ENCODE peak calls at places on chromosomes 16 and 17, in ten cellular contexts. L is transverse colon; H is thoracic aorta; S is KBM-7; R is NCI-H345; K is naive thymus-derived CD4-positive, alpha-beta T cell; D is stimulated activated CD4-positive, alpha-beta T cell treated with anti-CD3 and anti-CD28 coated beads, Interleukin-1b, Interleukin-23, amount 100 ng/mL, for 48 hours; P is NCI-H524; G is endothelial cell; V is HL-60. B is an unnamed sample.

GRCh38 chr16:47612711-47613110 is 151.6 kb downstream of the PHKB start:
- DNase-seq in R (no peak), K (no peak), V (no peak), H (no peak), P (no peak), L (no peak), D (no peak), S (no peak), G (no peak), B (no peak)

GRCh38 chr17:64384253-64385186 is 6.1 kb downstream of the PECAM1 start:
- DNase-seq in V (no peak), H (no peak), R (no peak), P (no peak), K (no peak), D (no peak), L (no peak), G (no peak), S (no peak), B (no peak)

GRCh38 chr16:14454391-14454790 is 175.7 kb downstream of the PARN start:
- DNase-seq in K (no peak), P (no peak), R (no peak), D (no peak), V (no peak), G (no peak), S (no peak), L (no peak), H (no peak), B (no peak)

GRCh38 chr17:15307686-15308085 is 33.7 kb downstream of the TEKT3 start:
- DNase-seq in P (no peak), V (no peak), L (peak; percentile 41), K (no peak), G (no peak), D (no peak), R (no peak), H (no peak), S (no peak), B (no peak)

GRCh38 chr17:67518881-67519280 is 141.8 kb downstream of the PITPNC1 start:
- DNase-seq in L (no peak), D (no peak), V (no peak), K (no peak), P (no peak), R (no peak), H (no peak), S (no peak), G (no peak), B (no peak)

GRCh38 chr16:11390573-11391495 is 45.6 kb downstream of the RMI2 start:
- DNase-seq in P (no peak), S (no peak), R (peak; percentile 77), K (no peak), H (no peak), D (no peak), L (no peak), G (no peak), V (no peak), B (no peak)

GRCh38 chr17:7579001-7579838 is at the start of gene CD68:
- DNase-seq in H (peak; percentile 77), G (no peak), K (no peak), D (peak; percentile 85), S (peak; percentile 93), V (peak; percentile 85), L (peak; percentile 85), P (no peak), R (no peak), B (peak; percentile 79)

GRCh38 chr17:62652251-62653001 is 25.0 kb downstream of the MRC2 start:
- DNase-seq in K (peak; percentile 27), V (peak; percentile 84), S (peak; percentile 84), P (no peak), R (peak; percentile 55), L (peak; percentile 46), G (peak; percentile 61), D (no peak), H (no peak), B (no peak)

GRCh38 chr16:79076039-79076767 is 524.3 kb downstream of the MAF start:
- DNase-seq in L (no peak), V (no peak), S (no peak), K (no peak), G (no peak), R (no peak), D (peak; percentile 71), P (no peak), H (no peak), B (no peak)

GRCh38 chr16:86011532-86011931 is 112.6 kb downstream of the IRF8 start:
- DNase-seq in K (no peak), S (no peak), P (no peak), L (no peak), D (no peak), R (no peak), V (no peak), H (no peak), G (no peak), B (no peak)

GRCh38 chr17:7266784-7267183 is 4.5 kb upstream of the CLDN7 start:
- DNase-seq in D (no peak), P (no peak), S (no peak), R (no peak), K (no peak), H (no peak), G (no peak), V (no peak), L (no peak), B (no peak)

GRCh38 chr17:81931189-81931556 is 3.6 kb upstream of the MAFG start:
- DNase-seq in K (no peak), P (no peak), D (no peak), G (no peak), V (no peak), H (no peak), L (no peak), R (no peak), S (no peak), B (no peak)

GRCh38 chr17:80000136-80000535 is 35.5 kb downstream of the TBC1D16 start:
- DNase-seq in P (no peak), H (no peak), D (no peak), L (no peak), R (no peak), S (no peak), G (no peak), K (no peak), V (no peak), B (no peak)

GRCh38 chr17:40548982-40549680 is 16.1 kb downstream of the CCR7 start:
- DNase-seq in L (peak; percentile 40), V (no peak), G (no peak), R (peak; percentile 65), D (no peak), P (no peak), H (no peak), S (no peak), K (no peak), B (no peak)

GRCh38 chr16:56708821-56709685 is 20.9 kb upstream of the NUP93 start:
- DNase-seq in V (no peak), G (no peak), S (no peak), H (no peak), D (no peak), K (peak; percentile 20), R (no peak), L (no peak), P (no peak), B (no peak)

GRCh38 chr16:72723781-72724180 is 324.1 kb downstream of the ZFHX3 start:
- DNase-seq in R (no peak), H (no peak), L (no peak), K (no peak), D (no peak), G (no peak), S (no peak), V (no peak), P (no peak), B (no peak)

GRCh38 chr17:61475726-61476125 is 23.5 kb downstream of the TBX4 start:
- DNase-seq in K (no peak), D (no peak), R (no peak), G (no peak), V (no peak), S (no peak), L (no peak), P (no peak), H (no peak), B (no peak)

GRCh38 chr17:65459667-65460415 is 101.6 kb downstream of the AXIN2 start:
- DNase-seq in K (no peak), R (no peak), D (no peak), H (no peak), G (no peak), V (no peak), S (no peak), L (no peak), P (no peak), B (no peak)

GRCh38 chr16:69381231-69381630 is 4.6 kb downstream of the TERF2 start:
- DNase-seq in D (no peak), K (no peak), S (peak; percentile 60), R (no peak), G (no peak), L (no peak), H (no peak), P (no peak), V (no peak), B (no peak)

GRCh38 chr17:22518185-22518584 is 825.9 kb downstream of the KCNJ18 start:
- DNase-seq in H (no peak), P (no peak), R (no peak), L (no peak), G (no peak), V (no peak), S (no peak), K (no peak), D (no peak), B (no peak)

GRCh38 chr17:67212716-67213417 is 32.1 kb downstream of the HELZ start:
- DNase-seq in H (no peak), L (no peak), R (no peak), D (no peak), G (no peak), K (no peak), V (peak; percentile 60), P (no peak), S (peak; percentile 73), B (no peak)

GRCh38 chr17:74245145-74245817 is 28.8 kb upstream of the DNAI2 start:
- DNase-seq in P (no peak), S (no peak), G (peak; percentile 28), L (no peak), K (no peak), H (no peak), D (no peak), R (no peak), V (no peak), B (no peak)

GRCh38 chr17:44279586-44280344 is 11.8 kb upstream of the SLC4A1 start:
- DNase-seq in G (peak; percentile 34), L (peak; percentile 80), H (peak; percentile 12), V (peak; percentile 36), R (no peak), K (no peak), P (no peak), S (peak; percentile 82), D (no peak), B (no peak)

GRCh38 chr16:49834496-49835009 is 21.4 kb downstream of the ZNF423 start:
- DNase-seq in R (no peak), P (peak; percentile 92), S (no peak), L (peak; percentile 25), H (no peak), V (no peak), G (no peak), D (no peak), K (no peak), B (no peak)

GRCh38 chr17:81090361-81091133 is 55.6 kb downstream of the BAIAP2 start:
- DNase-seq in L (peak; percentile 55), K (no peak), G (no peak), H (no peak), D (peak; percentile 17), P (no peak), V (peak; percentile 86), S (peak; percentile 37), R (no peak), B (no peak)

GRCh38 chr17:4584835-4585187 is 482 bp downstream of the SMTNL2 start:
- DNase-seq in R (no peak), P (no peak), D (no peak), V (no peak), L (no peak), K (no peak), S (no peak), G (no peak), H (no peak), B (no peak)

GRCh38 chr17:2238432-2239169 is 65.0 kb downstream of the SMG6 start:
- DNase-seq in S (no peak), V (no peak), D (no peak), K (no peak), P (no peak), R (no peak), H (no peak), G (no peak), L (peak; percentile 34), B (no peak)

GRCh38 chr16:12917653-12918052 is 16.3 kb downstream of the SHISA9 start:
- DNase-seq in L (no peak), H (no peak), V (no peak), G (no peak), P (no peak), R (no peak), D (no peak), K (no peak), S (no peak), B (no peak)